ENCODE peak calls at places on chromosomes 12 and 14, in eight cellular contexts. One of them, this sample, is unnamed.
A peak's percentile ranks its signal among the peaks of the same experiment; 100 is the strongest.

GRCh38 chr12:32397703-32398102 is 1.7 kb upstream of the FGD4 start:
- DNase-seq in uterus: no peak
- DNase-seq in endothelial cell of umbilical vein: no peak
- DNase-seq in body of pancreas: no peak
- DNase-seq in ovary: no peak
- DNase-seq in lower leg skin: no peak
- DNase-seq in stomach: no peak
- DNase-seq in Peyer's patch: no peak
- DNase-seq in this sample: no peak

GRCh38 chr12:12714276-12715001 is 2.7 kb upstream of the CDKN1B start:
- DNase-seq in uterus: peak; percentile 65
- DNase-seq in endothelial cell of umbilical vein: peak; percentile 80
- DNase-seq in body of pancreas: peak; percentile 42
- DNase-seq in ovary: peak; percentile 62
- DNase-seq in lower leg skin: no peak
- DNase-seq in stomach: peak; percentile 54
- DNase-seq in Peyer's patch: peak; percentile 83
- DNase-seq in this sample: no peak

GRCh38 chr12:53590661-53591060 is 35.5 kb downstream of the ATF7 start:
- DNase-seq in uterus: no peak
- DNase-seq in endothelial cell of umbilical vein: no peak
- DNase-seq in body of pancreas: no peak
- DNase-seq in ovary: no peak
- DNase-seq in lower leg skin: no peak
- DNase-seq in stomach: no peak
- DNase-seq in Peyer's patch: no peak
- DNase-seq in this sample: no peak

GRCh38 chr12:18907154-18907553 is 169.2 kb downstream of the CAPZA3 start:
- DNase-seq in uterus: no peak
- DNase-seq in endothelial cell of umbilical vein: no peak
- DNase-seq in body of pancreas: no peak
- DNase-seq in ovary: no peak
- DNase-seq in lower leg skin: no peak
- DNase-seq in stomach: no peak
- DNase-seq in Peyer's patch: no peak
- DNase-seq in this sample: no peak

GRCh38 chr12:108306014-108306501 is 33.1 kb downstream of the CMKLR1 start:
- DNase-seq in uterus: peak; percentile 63
- DNase-seq in endothelial cell of umbilical vein: peak; percentile 77
- DNase-seq in body of pancreas: no peak
- DNase-seq in ovary: no peak
- DNase-seq in lower leg skin: no peak
- DNase-seq in stomach: no peak
- DNase-seq in Peyer's patch: no peak
- DNase-seq in this sample: no peak

GRCh38 chr12:14769462-14769836 is 33.8 kb downstream of the WBP11 start:
- DNase-seq in uterus: peak; percentile 54
- DNase-seq in endothelial cell of umbilical vein: no peak
- DNase-seq in body of pancreas: peak; percentile 61
- DNase-seq in ovary: peak; percentile 65
- DNase-seq in lower leg skin: peak; percentile 89
- DNase-seq in stomach: peak; percentile 43
- DNase-seq in Peyer's patch: peak; percentile 43
- DNase-seq in this sample: no peak

GRCh38 chr14:53016491-53016890 is 65.6 kb upstream of the FERMT2 start:
- DNase-seq in uterus: no peak
- DNase-seq in endothelial cell of umbilical vein: no peak
- DNase-seq in body of pancreas: no peak
- DNase-seq in ovary: no peak
- DNase-seq in lower leg skin: no peak
- DNase-seq in stomach: no peak
- DNase-seq in Peyer's patch: no peak
- DNase-seq in this sample: no peak

GRCh38 chr12:95277139-95277538 is 59.5 kb downstream of the VEZT start:
- DNase-seq in uterus: no peak
- DNase-seq in endothelial cell of umbilical vein: peak; percentile 96
- DNase-seq in body of pancreas: no peak
- DNase-seq in ovary: no peak
- DNase-seq in lower leg skin: no peak
- DNase-seq in stomach: no peak
- DNase-seq in Peyer's patch: no peak
- DNase-seq in this sample: no peak

GRCh38 chr14:25400607-25401206 is 350.8 kb upstream of the STXBP6 start:
- DNase-seq in uterus: no peak
- DNase-seq in endothelial cell of umbilical vein: peak; percentile 63
- DNase-seq in body of pancreas: peak; percentile 61
- DNase-seq in ovary: no peak
- DNase-seq in lower leg skin: no peak
- DNase-seq in stomach: peak; percentile 57
- DNase-seq in Peyer's patch: peak; percentile 25
- DNase-seq in this sample: no peak

GRCh38 chr14:70005281-70005805 is 126.1 kb downstream of the SMOC1 start:
- DNase-seq in uterus: no peak
- DNase-seq in endothelial cell of umbilical vein: no peak
- DNase-seq in body of pancreas: no peak
- DNase-seq in ovary: no peak
- DNase-seq in lower leg skin: peak; percentile 54
- DNase-seq in stomach: peak; percentile 51
- DNase-seq in Peyer's patch: no peak
- DNase-seq in this sample: no peak

GRCh38 chr12:13044859-13045384 is 741 bp downstream of the FAM234B start:
- DNase-seq in uterus: no peak
- DNase-seq in endothelial cell of umbilical vein: peak; percentile 47
- DNase-seq in body of pancreas: no peak
- DNase-seq in ovary: no peak
- DNase-seq in lower leg skin: no peak
- DNase-seq in stomach: no peak
- DNase-seq in Peyer's patch: no peak
- DNase-seq in this sample: no peak

GRCh38 chr12:1324099-1324498 is 270.3 kb downstream of the FBXL14 start:
- DNase-seq in uterus: no peak
- DNase-seq in endothelial cell of umbilical vein: no peak
- DNase-seq in body of pancreas: no peak
- DNase-seq in ovary: no peak
- DNase-seq in lower leg skin: no peak
- DNase-seq in stomach: no peak
- DNase-seq in Peyer's patch: no peak
- DNase-seq in this sample: no peak

GRCh38 chr12:90338365-90338764 is 616.6 kb downstream of the CCER1 start:
- DNase-seq in uterus: no peak
- DNase-seq in endothelial cell of umbilical vein: no peak
- DNase-seq in body of pancreas: no peak
- DNase-seq in ovary: no peak
- DNase-seq in lower leg skin: no peak
- DNase-seq in stomach: no peak
- DNase-seq in Peyer's patch: no peak
- DNase-seq in this sample: no peak

GRCh38 chr12:75047885-75048525 is 161.6 kb downstream of the KCNC2 start:
- DNase-seq in uterus: no peak
- DNase-seq in endothelial cell of umbilical vein: no peak
- DNase-seq in body of pancreas: no peak
- DNase-seq in ovary: no peak
- DNase-seq in lower leg skin: no peak
- DNase-seq in stomach: no peak
- DNase-seq in Peyer's patch: no peak
- DNase-seq in this sample: no peak

DNA sequence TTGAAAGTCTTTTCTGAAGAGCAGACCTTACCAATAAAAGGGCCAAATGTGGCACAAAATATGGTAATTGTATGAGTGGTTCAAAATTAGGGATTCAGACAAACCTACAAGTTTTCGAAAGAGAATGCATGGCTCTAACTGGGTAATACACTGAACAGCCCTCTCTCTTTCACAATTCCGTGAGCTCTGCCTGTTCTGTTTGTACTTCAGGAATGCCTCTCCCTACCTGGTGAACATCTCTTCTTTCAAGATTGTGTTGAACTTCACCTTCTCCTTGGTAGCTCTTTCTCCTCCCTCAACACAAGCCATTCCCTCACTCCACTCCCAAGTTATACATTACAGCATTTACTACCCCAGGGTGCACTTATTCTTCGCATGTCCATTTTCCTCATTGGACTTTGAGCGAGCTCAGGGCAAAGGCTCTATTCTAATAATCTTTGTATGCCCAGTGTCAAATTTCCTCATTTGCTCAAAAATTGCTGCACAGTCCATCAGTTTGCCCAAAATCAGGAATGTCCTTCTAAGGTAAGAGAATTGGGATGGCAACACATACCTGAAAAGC is 28.3 kb downstream of the NRDE2 start:
- DNase-seq in uterus: no peak
- DNase-seq in endothelial cell of umbilical vein: no peak
- DNase-seq in body of pancreas: no peak
- DNase-seq in ovary: no peak
- DNase-seq in lower leg skin: no peak
- DNase-seq in stomach: no peak
- DNase-seq in Peyer's patch: no peak
- DNase-seq in this sample: no peak
- TF ChIP-seq POLR2A in uterus: no peak
- TF ChIP-seq POLR2A in endothelial cell of umbilical vein: no peak
- TF ChIP-seq POLR2A in body of pancreas: no peak
- TF ChIP-seq POLR2A in ovary: no peak
- TF ChIP-seq POLR2A in lower leg skin: no peak
- TF ChIP-seq POLR2A in stomach: no peak
- TF ChIP-seq POLR2A in Peyer's patch: peak; percentile 23
- TF ChIP-seq POLR2A in this sample: no peak

GRCh38 chr12:46266382-46266791 is 2.5 kb downstream of the SLC38A1 start:
- DNase-seq in uterus: peak; percentile 22
- DNase-seq in endothelial cell of umbilical vein: peak; percentile 37
- DNase-seq in body of pancreas: no peak
- DNase-seq in ovary: no peak
- DNase-seq in lower leg skin: no peak
- DNase-seq in stomach: no peak
- DNase-seq in Peyer's patch: peak; percentile 35
- DNase-seq in this sample: no peak

GRCh38 chr12:46268349-46268616 is 560 bp downstream of the SLC38A1 start:
- DNase-seq in uterus: no peak
- DNase-seq in endothelial cell of umbilical vein: no peak
- DNase-seq in body of pancreas: no peak
- DNase-seq in ovary: peak; percentile 44
- DNase-seq in lower leg skin: no peak
- DNase-seq in stomach: no peak
- DNase-seq in Peyer's patch: no peak
- DNase-seq in this sample: no peak

GRCh38 chr12:46266869-46267617 is 1.8 kb downstream of the SLC38A1 start:
- DNase-seq in uterus: peak; percentile 51
- DNase-seq in endothelial cell of umbilical vein: peak; percentile 78
- DNase-seq in body of pancreas: peak; percentile 66
- DNase-seq in ovary: peak; percentile 61
- DNase-seq in lower leg skin: peak; percentile 92
- DNase-seq in stomach: peak; percentile 70
- DNase-seq in Peyer's patch: peak; percentile 77
- DNase-seq in this sample: peak; percentile 72

GRCh38 chr12:46268617-46269428 is at the start of gene SLC38A1:
- DNase-seq in uterus: peak; percentile 79
- DNase-seq in endothelial cell of umbilical vein: peak; percentile 73
- DNase-seq in body of pancreas: peak; percentile 87
- DNase-seq in ovary: peak; percentile 73
- DNase-seq in lower leg skin: peak; percentile 98
- DNase-seq in stomach: peak; percentile 88
- DNase-seq in Peyer's patch: peak; percentile 91
- DNase-seq in this sample: peak; percentile 93

DNA sequence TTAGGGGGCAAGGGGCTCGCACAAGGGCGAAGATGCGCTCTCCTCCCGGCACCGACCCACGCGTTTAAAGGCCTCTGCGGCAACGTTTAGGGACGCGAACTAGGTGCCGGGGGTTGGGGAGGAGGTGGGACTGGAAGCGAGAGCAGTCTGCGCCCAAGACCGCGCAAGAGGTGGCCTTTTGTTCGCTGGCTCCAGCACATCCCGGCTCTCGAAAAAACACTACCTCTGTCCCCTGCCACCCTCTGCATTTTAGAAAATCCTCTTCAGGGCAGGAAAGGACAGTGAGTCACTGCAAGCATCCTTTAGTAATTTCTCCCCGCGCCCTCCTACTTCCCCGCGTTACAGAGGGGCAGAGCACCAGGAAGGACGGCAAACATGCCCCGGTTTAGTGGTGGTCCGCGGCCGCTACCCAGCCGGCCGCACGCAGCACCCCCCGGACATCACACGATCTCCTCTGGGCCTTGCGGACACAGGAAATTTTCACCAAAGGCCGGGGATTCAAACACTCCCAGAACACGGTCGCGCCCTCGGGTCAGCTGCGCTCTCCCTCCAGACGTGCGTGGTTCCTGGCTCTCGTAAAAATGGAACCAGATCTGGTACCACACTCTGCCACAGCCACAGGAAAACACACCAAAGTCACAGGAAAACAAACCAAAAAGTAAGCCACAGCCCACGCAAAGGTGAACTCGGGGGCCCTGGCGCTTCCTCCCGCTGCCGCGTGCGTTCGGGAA is 1.1 kb downstream of the SLC38A1 start:
- DNase-seq in uterus: no peak
- DNase-seq in endothelial cell of umbilical vein: peak; percentile 49
- DNase-seq in body of pancreas: peak; percentile 31
- DNase-seq in ovary: peak; percentile 47
- DNase-seq in lower leg skin: peak; percentile 88
- DNase-seq in stomach: no peak
- DNase-seq in Peyer's patch: no peak
- DNase-seq in this sample: no peak
- TF ChIP-seq POLR2A in uterus: no peak
- TF ChIP-seq POLR2A in endothelial cell of umbilical vein: peak; percentile 48
- TF ChIP-seq POLR2A in body of pancreas: peak; percentile 29
- TF ChIP-seq POLR2A in ovary: no peak
- TF ChIP-seq POLR2A in lower leg skin: no peak
- TF ChIP-seq POLR2A in stomach: no peak
- TF ChIP-seq POLR2A in Peyer's patch: no peak
- TF ChIP-seq POLR2A in this sample: no peak

DNA sequence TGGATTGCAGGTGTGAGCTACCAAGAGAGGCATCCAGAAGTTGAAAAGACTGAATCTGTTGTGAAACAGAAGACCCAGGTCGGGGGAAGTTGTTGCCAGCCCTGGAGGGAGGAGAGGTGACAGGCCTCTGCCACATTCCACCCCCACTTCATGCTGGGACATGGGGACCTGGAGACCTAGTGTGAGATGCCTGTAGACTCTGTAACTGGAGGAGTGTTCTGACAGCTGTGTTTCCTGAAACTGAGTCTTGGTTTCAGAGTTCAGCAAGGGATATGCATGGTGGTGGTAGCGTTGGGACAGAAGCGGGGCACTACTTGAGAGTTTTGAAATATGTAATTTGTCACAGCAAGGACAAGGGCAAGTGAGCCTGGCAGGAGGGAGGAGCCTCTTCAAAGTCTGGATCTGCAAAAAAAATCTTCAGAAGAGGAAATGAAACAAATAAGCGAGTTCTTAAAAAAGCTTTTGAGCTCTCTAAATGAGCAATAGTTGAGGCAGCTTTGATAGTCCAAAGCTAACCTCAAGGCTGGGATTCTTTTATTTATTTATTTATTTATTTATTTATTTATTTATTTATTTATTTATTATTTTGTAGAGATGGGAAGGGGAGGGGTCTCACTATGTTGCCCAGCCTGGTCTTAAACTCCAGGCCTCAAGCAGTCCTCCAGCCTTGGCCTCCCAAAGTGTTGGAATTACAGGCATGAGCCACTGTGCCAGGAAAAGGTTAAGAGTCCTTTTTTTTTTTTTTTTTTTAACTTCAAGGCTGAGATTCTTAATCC is 58.9 kb upstream of the EEA1 start:
- DNase-seq in uterus: no peak
- DNase-seq in endothelial cell of umbilical vein: peak; percentile 34
- DNase-seq in body of pancreas: peak; percentile 21
- DNase-seq in ovary: no peak
- DNase-seq in lower leg skin: no peak
- DNase-seq in stomach: no peak
- DNase-seq in Peyer's patch: peak; percentile 58
- DNase-seq in this sample: no peak
- TF ChIP-seq POLR2A in uterus: no peak
- TF ChIP-seq POLR2A in endothelial cell of umbilical vein: no peak
- TF ChIP-seq POLR2A in body of pancreas: peak; percentile 22
- TF ChIP-seq POLR2A in ovary: no peak
- TF ChIP-seq POLR2A in lower leg skin: no peak
- TF ChIP-seq POLR2A in stomach: no peak
- TF ChIP-seq POLR2A in Peyer's patch: no peak
- TF ChIP-seq POLR2A in this sample: no peak

GRCh38 chr14:24139272-24139934 is 2.0 kb downstream of the EMC9 start:
- DNase-seq in uterus: no peak
- DNase-seq in endothelial cell of umbilical vein: no peak
- DNase-seq in body of pancreas: no peak
- DNase-seq in ovary: no peak
- DNase-seq in lower leg skin: no peak
- DNase-seq in stomach: no peak
- DNase-seq in Peyer's patch: no peak
- DNase-seq in this sample: no peak
- TF ChIP-seq POLR2A in uterus: no peak
- TF ChIP-seq POLR2A in endothelial cell of umbilical vein: no peak
- TF ChIP-seq POLR2A in body of pancreas: no peak
- TF ChIP-seq POLR2A in ovary: no peak
- TF ChIP-seq POLR2A in lower leg skin: no peak
- TF ChIP-seq POLR2A in stomach: no peak
- TF ChIP-seq POLR2A in Peyer's patch: no peak
- TF ChIP-seq POLR2A in this sample: no peak

This sample was measured in breast epithelium.